ENCODE peak calls at places on chromosomes 2 and 18, in ten cellular contexts. One of them, this sample, is unnamed.

GRCh38 chr18:48860276-48861180 is 90.2 kb downstream of the SMAD7 start:
- DNase-seq in HCT116: no peak
- DNase-seq in left ventricle myocardium inferior: no peak
- DNase-seq in kidney epithelial cell: no peak
- DNase-seq in HL-60: no peak
- DNase-seq in cardiac muscle cell: no peak
- DNase-seq in GM06990: no peak
- DNase-seq in foreskin fibroblast: no peak
- DNase-seq in spleen: peak
- DNase-seq in A549: no peak
- DNase-seq in this sample: no peak

GRCh38 chr2:225076125-225076524 is 33.9 kb upstream of the DOCK10 start:
- DNase-seq in HCT116: no peak
- DNase-seq in left ventricle myocardium inferior: no peak
- DNase-seq in kidney epithelial cell: no peak
- DNase-seq in HL-60: no peak
- DNase-seq in cardiac muscle cell: no peak
- DNase-seq in GM06990: no peak
- DNase-seq in foreskin fibroblast: peak
- DNase-seq in spleen: no peak
- DNase-seq in A549: no peak
- DNase-seq in this sample: no peak

GRCh38 chr18:48827321-48828200 is 123.2 kb downstream of the SMAD7 start:
- DNase-seq in HCT116: no peak
- DNase-seq in left ventricle myocardium inferior: no peak
- DNase-seq in kidney epithelial cell: no peak
- DNase-seq in HL-60: no peak
- DNase-seq in cardiac muscle cell: peak
- DNase-seq in GM06990: no peak
- DNase-seq in foreskin fibroblast: peak
- DNase-seq in spleen: peak
- DNase-seq in A549: no peak
- DNase-seq in this sample: no peak

GRCh38 chr2:70717431-70718038 is 50.5 kb downstream of the ADD2 start:
- DNase-seq in HCT116: no peak
- DNase-seq in left ventricle myocardium inferior: no peak
- DNase-seq in kidney epithelial cell: no peak
- DNase-seq in HL-60: no peak
- DNase-seq in cardiac muscle cell: no peak
- DNase-seq in GM06990: no peak
- DNase-seq in foreskin fibroblast: no peak
- DNase-seq in spleen: no peak
- DNase-seq in A549: no peak
- DNase-seq in this sample: no peak

GRCh38 chr2:183038341-183039300 is at the start of gene NCKAP1:
- DNase-seq in HCT116: peak
- DNase-seq in left ventricle myocardium inferior: peak
- DNase-seq in kidney epithelial cell: no peak
- DNase-seq in HL-60: no peak
- DNase-seq in cardiac muscle cell: peak
- DNase-seq in GM06990: peak
- DNase-seq in foreskin fibroblast: peak
- DNase-seq in spleen: peak
- DNase-seq in A549: peak
- DNase-seq in this sample: peak

GRCh38 chr2:17226941-17227340 is 291.3 kb downstream of the RAD51AP2 start:
- DNase-seq in HCT116: no peak
- DNase-seq in left ventricle myocardium inferior: no peak
- DNase-seq in kidney epithelial cell: no peak
- DNase-seq in HL-60: no peak
- DNase-seq in cardiac muscle cell: no peak
- DNase-seq in GM06990: no peak
- DNase-seq in foreskin fibroblast: peak
- DNase-seq in spleen: no peak
- DNase-seq in A549: no peak
- DNase-seq in this sample: no peak

GRCh38 chr2:110842048-110842447 is 109.7 kb downstream of the ACOXL start:
- DNase-seq in HCT116: no peak
- DNase-seq in left ventricle myocardium inferior: no peak
- DNase-seq in kidney epithelial cell: no peak
- DNase-seq in HL-60: no peak
- DNase-seq in cardiac muscle cell: no peak
- DNase-seq in GM06990: no peak
- DNase-seq in foreskin fibroblast: no peak
- DNase-seq in spleen: no peak
- DNase-seq in A549: no peak
- DNase-seq in this sample: no peak

GRCh38 chr2:85716346-85716880 is 22.3 kb downstream of the GNLY start:
- DNase-seq in HCT116: no peak
- DNase-seq in left ventricle myocardium inferior: no peak
- DNase-seq in kidney epithelial cell: no peak
- DNase-seq in HL-60: no peak
- DNase-seq in cardiac muscle cell: no peak
- DNase-seq in GM06990: no peak
- DNase-seq in foreskin fibroblast: no peak
- DNase-seq in spleen: no peak
- DNase-seq in A549: no peak
- DNase-seq in this sample: no peak

GRCh38 chr18:26696318-26696717 is 148.0 kb upstream of the KCTD1 start:
- DNase-seq in HCT116: no peak
- DNase-seq in left ventricle myocardium inferior: no peak
- DNase-seq in kidney epithelial cell: no peak
- DNase-seq in HL-60: no peak
- DNase-seq in cardiac muscle cell: peak
- DNase-seq in GM06990: no peak
- DNase-seq in foreskin fibroblast: no peak
- DNase-seq in spleen: no peak
- DNase-seq in A549: no peak
- DNase-seq in this sample: no peak

GRCh38 chr18:36580266-36580665 is 248.5 kb downstream of the TPGS2 start:
- DNase-seq in HCT116: no peak
- DNase-seq in left ventricle myocardium inferior: peak
- DNase-seq in kidney epithelial cell: no peak
- DNase-seq in HL-60: no peak
- DNase-seq in cardiac muscle cell: peak
- DNase-seq in GM06990: no peak
- DNase-seq in foreskin fibroblast: peak
- DNase-seq in spleen: no peak
- DNase-seq in A549: no peak
- DNase-seq in this sample: no peak

GRCh38 chr18:51621103-51621969 is 423.9 kb upstream of the MEX3C start:
- DNase-seq in HCT116: peak
- DNase-seq in left ventricle myocardium inferior: peak
- DNase-seq in kidney epithelial cell: peak
- DNase-seq in HL-60: peak
- DNase-seq in cardiac muscle cell: peak
- DNase-seq in GM06990: no peak
- DNase-seq in foreskin fibroblast: peak
- DNase-seq in spleen: no peak
- DNase-seq in A549: peak
- DNase-seq in this sample: peak

GRCh38 chr2:63926800-63927199 is 85.1 kb downstream of the UGP2 start:
- DNase-seq in HCT116: no peak
- DNase-seq in left ventricle myocardium inferior: no peak
- DNase-seq in kidney epithelial cell: no peak
- DNase-seq in HL-60: no peak
- DNase-seq in cardiac muscle cell: no peak
- DNase-seq in GM06990: no peak
- DNase-seq in foreskin fibroblast: no peak
- DNase-seq in spleen: no peak
- DNase-seq in A549: no peak
- DNase-seq in this sample: no peak
- TF ChIP-seq CTCF in HCT116: no peak
- TF ChIP-seq CTCF in left ventricle myocardium inferior: no peak
- TF ChIP-seq CTCF in kidney epithelial cell: no peak
- TF ChIP-seq CTCF in HL-60: no peak
- TF ChIP-seq CTCF in cardiac muscle cell: no peak
- TF ChIP-seq CTCF in GM06990: no peak
- TF ChIP-seq CTCF in foreskin fibroblast: no peak
- TF ChIP-seq CTCF in spleen: no peak
- TF ChIP-seq CTCF in A549: no peak
- TF ChIP-seq CTCF in this sample: no peak

GRCh38 chr2:65636024-65636423 is 203.6 kb upstream of the SPRED2 start:
- DNase-seq in HCT116: no peak
- DNase-seq in left ventricle myocardium inferior: no peak
- DNase-seq in kidney epithelial cell: no peak
- DNase-seq in HL-60: no peak
- DNase-seq in cardiac muscle cell: no peak
- DNase-seq in GM06990: no peak
- DNase-seq in foreskin fibroblast: no peak
- DNase-seq in spleen: no peak
- DNase-seq in A549: no peak
- DNase-seq in this sample: no peak

GRCh38 chr2:65639156-65639876 is 206.9 kb upstream of the SPRED2 start:
- DNase-seq in HCT116: no peak
- DNase-seq in left ventricle myocardium inferior: no peak
- DNase-seq in kidney epithelial cell: no peak
- DNase-seq in HL-60: no peak
- DNase-seq in cardiac muscle cell: peak
- DNase-seq in GM06990: no peak
- DNase-seq in foreskin fibroblast: peak
- DNase-seq in spleen: no peak
- DNase-seq in A549: no peak
- DNase-seq in this sample: no peak

GRCh38 chr2:65637061-65637460 is 204.7 kb upstream of the SPRED2 start:
- DNase-seq in HCT116: no peak
- DNase-seq in left ventricle myocardium inferior: no peak
- DNase-seq in kidney epithelial cell: no peak
- DNase-seq in HL-60: no peak
- DNase-seq in cardiac muscle cell: no peak
- DNase-seq in GM06990: no peak
- DNase-seq in foreskin fibroblast: no peak
- DNase-seq in spleen: no peak
- DNase-seq in A549: no peak
- DNase-seq in this sample: no peak

GRCh38 chr2:65640793-65641103 is 208.3 kb upstream of the SPRED2 start:
- DNase-seq in HCT116: no peak
- DNase-seq in left ventricle myocardium inferior: no peak
- DNase-seq in kidney epithelial cell: no peak
- DNase-seq in HL-60: no peak
- DNase-seq in cardiac muscle cell: no peak
- DNase-seq in GM06990: no peak
- DNase-seq in foreskin fibroblast: no peak
- DNase-seq in spleen: no peak
- DNase-seq in A549: no peak
- DNase-seq in this sample: no peak

GRCh38 chr2:65638438-65638837 is 206.0 kb upstream of the SPRED2 start:
- DNase-seq in HCT116: no peak
- DNase-seq in left ventricle myocardium inferior: no peak
- DNase-seq in kidney epithelial cell: no peak
- DNase-seq in HL-60: peak
- DNase-seq in cardiac muscle cell: no peak
- DNase-seq in GM06990: no peak
- DNase-seq in foreskin fibroblast: no peak
- DNase-seq in spleen: no peak
- DNase-seq in A549: peak
- DNase-seq in this sample: no peak
- TF ChIP-seq CTCF in HCT116: no peak
- TF ChIP-seq CTCF in left ventricle myocardium inferior: peak
- TF ChIP-seq CTCF in kidney epithelial cell: no peak
- TF ChIP-seq CTCF in HL-60: no peak
- TF ChIP-seq CTCF in cardiac muscle cell: no peak
- TF ChIP-seq CTCF in GM06990: peak
- TF ChIP-seq CTCF in foreskin fibroblast: no peak
- TF ChIP-seq CTCF in spleen: no peak
- TF ChIP-seq CTCF in A549: peak
- TF ChIP-seq CTCF in this sample: peak

GRCh38 chr2:147096671-147097070 is 748.2 kb upstream of the ACVR2A start:
- DNase-seq in HCT116: no peak
- DNase-seq in left ventricle myocardium inferior: no peak
- DNase-seq in kidney epithelial cell: no peak
- DNase-seq in HL-60: no peak
- DNase-seq in cardiac muscle cell: peak
- DNase-seq in GM06990: no peak
- DNase-seq in foreskin fibroblast: peak
- DNase-seq in spleen: no peak
- DNase-seq in A549: no peak
- DNase-seq in this sample: no peak

GRCh38 chr2:147091448-147091847 is 753.4 kb upstream of the ACVR2A start:
- DNase-seq in HCT116: no peak
- DNase-seq in left ventricle myocardium inferior: no peak
- DNase-seq in kidney epithelial cell: no peak
- DNase-seq in HL-60: no peak
- DNase-seq in cardiac muscle cell: no peak
- DNase-seq in GM06990: no peak
- DNase-seq in foreskin fibroblast: no peak
- DNase-seq in spleen: no peak
- DNase-seq in A549: no peak
- DNase-seq in this sample: no peak

GRCh38 chr2:147095376-147095775 is 749.5 kb upstream of the ACVR2A start:
- DNase-seq in HCT116: no peak
- DNase-seq in left ventricle myocardium inferior: no peak
- DNase-seq in kidney epithelial cell: no peak
- DNase-seq in HL-60: no peak
- DNase-seq in cardiac muscle cell: no peak
- DNase-seq in GM06990: no peak
- DNase-seq in foreskin fibroblast: no peak
- DNase-seq in spleen: no peak
- DNase-seq in A549: no peak
- DNase-seq in this sample: no peak

GRCh38 chr2:147092266-147092665 is 752.6 kb upstream of the ACVR2A start:
- DNase-seq in HCT116: no peak
- DNase-seq in left ventricle myocardium inferior: no peak
- DNase-seq in kidney epithelial cell: no peak
- DNase-seq in HL-60: no peak
- DNase-seq in cardiac muscle cell: no peak
- DNase-seq in GM06990: no peak
- DNase-seq in foreskin fibroblast: no peak
- DNase-seq in spleen: no peak
- DNase-seq in A549: no peak
- DNase-seq in this sample: no peak

DNA sequence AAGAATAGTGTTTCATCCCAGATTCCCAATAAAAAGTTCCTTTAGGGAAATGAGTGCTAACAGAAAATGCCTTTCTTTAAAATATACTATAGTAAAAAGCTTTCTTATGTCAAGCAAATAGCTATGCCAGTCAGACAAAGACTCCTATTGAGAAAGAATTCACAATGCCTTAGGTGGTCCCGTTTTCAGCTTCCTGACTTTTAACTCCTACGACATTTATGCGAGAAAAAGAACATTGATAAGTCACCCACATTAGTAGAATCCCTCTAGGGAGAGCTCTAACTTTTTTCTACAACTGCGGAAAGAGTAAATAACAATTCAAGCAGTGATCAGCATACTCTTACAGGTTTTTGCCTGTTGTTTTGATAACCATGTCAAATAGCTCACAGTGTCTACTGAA is 750.8 kb upstream of the ACVR2A start:
- DNase-seq in HCT116: no peak
- DNase-seq in left ventricle myocardium inferior: no peak
- DNase-seq in kidney epithelial cell: no peak
- DNase-seq in HL-60: no peak
- DNase-seq in cardiac muscle cell: no peak
- DNase-seq in GM06990: no peak
- DNase-seq in foreskin fibroblast: no peak
- DNase-seq in spleen: no peak
- DNase-seq in A549: no peak
- DNase-seq in this sample: no peak
- TF ChIP-seq CTCF in HCT116: no peak
- TF ChIP-seq CTCF in left ventricle myocardium inferior: no peak
- TF ChIP-seq CTCF in kidney epithelial cell: no peak
- TF ChIP-seq CTCF in HL-60: no peak
- TF ChIP-seq CTCF in cardiac muscle cell: no peak
- TF ChIP-seq CTCF in GM06990: no peak
- TF ChIP-seq CTCF in foreskin fibroblast: no peak
- TF ChIP-seq CTCF in spleen: no peak
- TF ChIP-seq CTCF in A549: no peak
- TF ChIP-seq CTCF in this sample: no peak

GRCh38 chr2:143581989-143582719 is 452.9 kb downstream of the ARHGAP15 start:
- DNase-seq in HCT116: no peak
- DNase-seq in left ventricle myocardium inferior: no peak
- DNase-seq in kidney epithelial cell: no peak
- DNase-seq in HL-60: no peak
- DNase-seq in cardiac muscle cell: peak
- DNase-seq in GM06990: no peak
- DNase-seq in foreskin fibroblast: peak
- DNase-seq in spleen: no peak
- DNase-seq in A549: no peak
- DNase-seq in this sample: no peak
- TF ChIP-seq CTCF in HCT116: no peak
- TF ChIP-seq CTCF in left ventricle myocardium inferior: peak
- TF ChIP-seq CTCF in kidney epithelial cell: no peak
- TF ChIP-seq CTCF in HL-60: no peak
- TF ChIP-seq CTCF in cardiac muscle cell: peak
- TF ChIP-seq CTCF in GM06990: no peak
- TF ChIP-seq CTCF in foreskin fibroblast: peak
- TF ChIP-seq CTCF in spleen: no peak
- TF ChIP-seq CTCF in A549: peak
- TF ChIP-seq CTCF in this sample: no peak